ENCODE peak calls at places on chromosomes 3 and 15, in seven cellular contexts. M, W, U, V, E, G and D are unnamed samples.

GRCh38 chr3:43180027-43180426 is 74.1 kb upstream of the POMGNT2 start:
- DNase-seq in M (no peak), W (peak), U (no peak), V (peak), E (no peak), G (no peak), D (peak)

GRCh38 chr3:26236511-26236910 is 386.1 kb upstream of the LRRC3B start:
- DNase-seq in M (no peak), W (no peak), U (no peak), V (no peak), E (no peak), G (no peak), D (no peak)

GRCh38 chr3:43426388-43426787 is 140.0 kb downstream of the SNRK start:
- DNase-seq in M (no peak), W (no peak), U (no peak), V (no peak), E (no peak), G (no peak), D (no peak)

GRCh38 chr3:57597973-57598351 is 818 bp upstream of the ARF4 start:
- DNase-seq in M (no peak), W (no peak), U (no peak), V (no peak), E (no peak), G (no peak), D (no peak)

GRCh38 chr15:28936081-28936480 is 50.3 kb downstream of the APBA2 start:
- DNase-seq in M (no peak), W (no peak), U (no peak), V (no peak), E (peak), G (no peak), D (peak)

GRCh38 chr3:148643389-148643840 is 54.3 kb upstream of the AGTR1 start:
- DNase-seq in M (no peak), W (no peak), U (no peak), V (no peak), E (no peak), G (no peak), D (no peak)

GRCh38 chr15:38534691-38535090 is 29.9 kb downstream of the RASGRP1 start:
- DNase-seq in M (no peak), W (no peak), U (no peak), V (no peak), E (no peak), G (no peak), D (no peak)

GRCh38 chr3:140494970-140495369 is 182.9 kb upstream of the TRIM42 start:
- DNase-seq in M (no peak), W (no peak), U (no peak), V (no peak), E (no peak), G (no peak), D (no peak)

GRCh38 chr3:72549819-72550581 is 298.2 kb downstream of the SHQ1 start:
- DNase-seq in M (no peak), W (no peak), U (no peak), V (peak), E (no peak), G (no peak), D (no peak)

GRCh38 chr3:103056552-103056951 is 621.7 kb downstream of the ZPLD1 start:
- DNase-seq in M (no peak), W (no peak), U (no peak), V (no peak), E (no peak), G (no peak), D (no peak)

GRCh38 chr3:142633073-142633472 is 36.9 kb downstream of the PLS1 start:
- DNase-seq in M (no peak), W (no peak), U (no peak), V (no peak), E (no peak), G (no peak), D (no peak)

GRCh38 chr3:187319699-187320302 is 28.3 kb upstream of the MASP1 start:
- DNase-seq in M (peak), W (peak), U (no peak), V (peak), E (peak), G (peak), D (no peak)

GRCh38 chr15:91961357-91961756 is 107.8 kb downstream of the SLCO3A1 start:
- DNase-seq in M (no peak), W (no peak), U (no peak), V (peak), E (no peak), G (no peak), D (no peak)

GRCh38 chr15:93900476-93901400 is 330.6 kb upstream of the MCTP2 start:
- DNase-seq in M (peak), W (no peak), U (no peak), V (no peak), E (no peak), G (no peak), D (no peak)

GRCh38 chr15:86772369-86773059 is 692.8 kb downstream of the AGBL1 start:
- DNase-seq in M (no peak), W (no peak), U (peak), V (no peak), E (no peak), G (no peak), D (no peak)

GRCh38 chr15:56356616-56357015 is 8.6 kb upstream of the TEX9 start:
- DNase-seq in M (no peak), W (no peak), U (no peak), V (no peak), E (no peak), G (no peak), D (no peak)